ENCODE peak calls at places on chromosomes 11 and 22, in ten cellular contexts. A, J, U, V, S, R, W, X, E and K are unnamed samples.

GRCh38 chr22:35202376-35202775 is 54.9 kb upstream of the HMGXB4 start:
- DNase-seq in A (no peak), J (no peak), U (no peak), V (no peak), S (no peak), R (no peak), W (no peak), X (no peak), E (no peak), K (no peak)

GRCh38 chr11:118068945-118069612 is 7.8 kb upstream of the TMPRSS4 start:
- DNase-seq in A (no peak), J (no peak), U (no peak), V (no peak), S (no peak), R (no peak), W (no peak), X (no peak), E (no peak), K (no peak)

GRCh38 chr22:20973634-20974286 is 6.7 kb downstream of the AIFM3 start:
- DNase-seq in A (no peak), J (no peak), U (no peak), V (no peak), S (no peak), R (no peak), W (no peak), X (no peak), E (no peak), K (no peak)

GRCh38 chr11:106091480-106092123 is 14.1 kb downstream of the AASDHPPT start:
- DNase-seq in A (no peak), J (peak), U (no peak), V (no peak), S (no peak), R (no peak), W (no peak), X (no peak), E (peak), K (no peak)

GRCh38 chr11:34825670-34826383 is 90.4 kb downstream of the APIP start:
- DNase-seq in A (no peak), J (no peak), U (no peak), V (peak), S (no peak), R (no peak), W (no peak), X (peak), E (no peak), K (no peak)

GRCh38 chr11:94933225-94934130 is 39.9 kb downstream of the CWC15 start:
- DNase-seq in A (peak), J (no peak), U (no peak), V (no peak), S (peak), R (peak), W (no peak), X (no peak), E (peak), K (peak)

GRCh38 chr11:28346721-28347120 is 238.5 kb downstream of the METTL15 start:
- DNase-seq in A (no peak), J (no peak), U (no peak), V (no peak), S (no peak), R (no peak), W (no peak), X (no peak), E (no peak), K (no peak)

GRCh38 chr11:63610604-63611394 is 3.4 kb downstream of the PLAAT3 start:
- DNase-seq in A (peak), J (no peak), U (no peak), V (no peak), S (no peak), R (peak), W (no peak), X (no peak), E (no peak), K (no peak)

GRCh38 chr11:64742940-64743590 is 877 bp downstream of the RASGRP2 start:
- DNase-seq in A (peak), J (no peak), U (peak), V (peak), S (peak), R (peak), W (peak), X (peak), E (no peak), K (peak)

GRCh38 chr22:26573026-26573662 is 16.8 kb downstream of the TPST2 start:
- DNase-seq in A (peak), J (no peak), U (peak), V (peak), S (peak), R (peak), W (no peak), X (no peak), E (no peak), K (peak)

GRCh38 chr11:112655386-112655785 is 305.8 kb upstream of the NCAM1 start:
- DNase-seq in A (peak), J (no peak), U (no peak), V (peak), S (peak), R (peak), W (peak), X (no peak), E (no peak), K (peak)

GRCh38 chr11:65719887-65720236 is 736 bp downstream of the RNASEH2C start:
- DNase-seq in A (no peak), J (no peak), U (no peak), V (peak), S (no peak), R (no peak), W (no peak), X (no peak), E (no peak), K (peak)

GRCh38 chr11:78101073-78101472 is 21.4 kb upstream of the NDUFC2 start:
- DNase-seq in A (no peak), J (no peak), U (no peak), V (no peak), S (no peak), R (no peak), W (no peak), X (no peak), E (no peak), K (no peak)

GRCh38 chr11:122173587-122173986 is 57.6 kb upstream of the BLID start:
- DNase-seq in A (no peak), J (no peak), U (no peak), V (no peak), S (no peak), R (no peak), W (no peak), X (no peak), E (no peak), K (no peak)

GRCh38 chr11:5910521-5910920 is 17.5 kb downstream of the OR52E5 start:
- DNase-seq in A (no peak), J (no peak), U (no peak), V (no peak), S (no peak), R (no peak), W (no peak), X (no peak), E (no peak), K (no peak)

GRCh38 chr11:84261707-84262106 is 975.5 kb upstream of the CCDC90B start:
- DNase-seq in A (no peak), J (no peak), U (peak), V (no peak), S (no peak), R (no peak), W (peak), X (no peak), E (no peak), K (no peak)

GRCh38 chr11:128373011-128373410 is 214.3 kb downstream of the ETS1 start:
- DNase-seq in A (no peak), J (no peak), U (no peak), V (no peak), S (no peak), R (no peak), W (no peak), X (no peak), E (no peak), K (no peak)

GRCh38 chr11:31500560-31500959 is 8.9 kb downstream of the IMMP1L start:
- DNase-seq in A (no peak), J (no peak), U (no peak), V (no peak), S (no peak), R (no peak), W (no peak), X (no peak), E (no peak), K (peak)

GRCh38 chr11:61694971-61695706 is 14.9 kb downstream of the DAGLA start:
- DNase-seq in A (peak), J (no peak), U (no peak), V (peak), S (peak), R (peak), W (peak), X (no peak), E (no peak), K (peak)
- H3K4me3 ChIP-seq in A (no peak), J (no peak), U (no peak), V (peak), S (peak), R (peak), W (no peak), X (no peak), E (no peak), K (no peak)

GRCh38 chr22:30575011-30575671 is 676 bp upstream of the GAL3ST1 start:
- DNase-seq in A (peak), J (no peak), U (no peak), V (no peak), S (peak), R (no peak), W (no peak), X (peak), E (no peak), K (peak)
- TF ChIP-seq CTCF in A (no peak), J (no peak), U (no peak), V (no peak), S (no peak), R (no peak), W (no peak), X (no peak), E (no peak), K (no peak)

GRCh38 chr22:46502776-46503175 is 34.6 kb downstream of the CELSR1 start:
- DNase-seq in A (no peak), J (no peak), U (no peak), V (no peak), S (no peak), R (no peak), W (no peak), X (no peak), E (no peak), K (no peak)
- H3K4me3 ChIP-seq in A (no peak), J (no peak), U (no peak), V (no peak), S (no peak), R (no peak), W (no peak), X (no peak), E (no peak), K (no peak)

GRCh38 chr22:29727248-29727551 is 7.4 kb downstream of the CABP7 start:
- DNase-seq in A (no peak), J (no peak), U (peak), V (peak), S (peak), R (no peak), W (peak), X (no peak), E (no peak), K (peak)
- TF ChIP-seq CTCF in A (peak), J (no peak), U (peak), V (peak), S (peak), R (peak), W (peak), X (no peak), E (peak), K (peak)